ENCODE peak calls at places on chromosomes 11 and 22, in nine cellular contexts. V, U, Z, E, S, N, I, C and K are unnamed samples.

GRCh38 chr11:80157447-80157846 is 716.6 kb upstream of the TENM4 start:
- DNase-seq in V (no peak), U (no peak), Z (no peak), E (no peak), S (no peak), N (no peak), I (no peak), C (no peak), K (no peak)

GRCh38 chr11:73141309-73142127 is 600 bp downstream of the FCHSD2 start:
- DNase-seq in V (peak), U (peak), Z (peak), E (peak), S (peak), N (peak), I (peak), C (peak), K (peak)

GRCh38 chr11:13289081-13289480 is 11.5 kb downstream of the BMAL1 start:
- DNase-seq in V (peak), U (peak), Z (no peak), E (no peak), S (no peak), N (peak), I (no peak), C (no peak), K (peak)

GRCh38 chr11:62792193-62792575 is 378 bp upstream of the TMEM223 start:
- DNase-seq in V (peak), U (peak), Z (no peak), E (no peak), S (peak), N (no peak), I (peak), C (peak), K (no peak)

GRCh38 chr11:111761056-111761455 is 5.1 kb downstream of the PPP2R1B start:
- DNase-seq in V (no peak), U (no peak), Z (no peak), E (no peak), S (no peak), N (no peak), I (no peak), C (no peak), K (no peak)

GRCh38 chr11:57792060-57792541 is 30.5 kb downstream of the CTNND1 start:
- DNase-seq in V (peak), U (no peak), Z (peak), E (peak), S (no peak), N (no peak), I (peak), C (peak), K (peak)

GRCh38 chr22:45696227-45696626 is 24.6 kb downstream of the ATXN10 start:
- DNase-seq in V (no peak), U (no peak), Z (peak), E (no peak), S (no peak), N (no peak), I (no peak), C (peak), K (no peak)

GRCh38 chr11:117664897-117665296 is 132.1 kb downstream of the DSCAML1 start:
- DNase-seq in V (no peak), U (no peak), Z (no peak), E (no peak), S (no peak), N (no peak), I (peak), C (no peak), K (no peak)

GRCh38 chr11:111974451-111974850 is 37.3 kb downstream of the DIXDC1 start:
- DNase-seq in V (no peak), U (no peak), Z (no peak), E (no peak), S (no peak), N (no peak), I (no peak), C (no peak), K (peak)

GRCh38 chr11:17691550-17691949 is 27.8 kb upstream of the MYOD1 start:
- DNase-seq in V (no peak), U (no peak), Z (no peak), E (no peak), S (no peak), N (no peak), I (no peak), C (no peak), K (no peak)

GRCh38 chr22:45777046-45777851 is 105.6 kb downstream of the ATXN10 start:
- DNase-seq in V (peak), U (no peak), Z (no peak), E (no peak), S (no peak), N (peak), I (no peak), C (no peak), K (peak)

GRCh38 chr22:41217553-41218157 is 12.5 kb downstream of the L3MBTL2 start:
- DNase-seq in V (peak), U (no peak), Z (peak), E (peak), S (peak), N (peak), I (peak), C (no peak), K (peak)

GRCh38 chr11:129705341-129705740 is 110.3 kb upstream of the TMEM45B start:
- DNase-seq in V (no peak), U (no peak), Z (no peak), E (peak), S (no peak), N (no peak), I (no peak), C (no peak), K (no peak)

GRCh38 chr11:74091549-74091948 is 79.3 kb downstream of the C2CD3 start:
- DNase-seq in V (no peak), U (no peak), Z (no peak), E (no peak), S (no peak), N (no peak), I (no peak), C (no peak), K (no peak)

GRCh38 chr11:126267650-126268049 is 1.0 kb downstream of the SRPRA start:
- DNase-seq in V (no peak), U (no peak), Z (no peak), E (no peak), S (no peak), N (no peak), I (no peak), C (no peak), K (peak)

GRCh38 chr11:62948765-62949320 is 27.7 kb upstream of the CHRM1 start:
- DNase-seq in V (no peak), U (no peak), Z (no peak), E (no peak), S (no peak), N (no peak), I (no peak), C (no peak), K (no peak)

GRCh38 chr11:65180877-65181568 is 705 bp upstream of the CAPN1 start:
- DNase-seq in V (peak), U (peak), Z (peak), E (peak), S (peak), N (peak), I (peak), C (peak), K (peak)

GRCh38 chr11:24198458-24198857 is 298.4 kb upstream of the LUZP2 start:
- DNase-seq in V (peak), U (no peak), Z (no peak), E (no peak), S (no peak), N (no peak), I (no peak), C (no peak), K (peak)

GRCh38 chr11:61947486-61948210 is 2.5 kb upstream of the BEST1 start:
- DNase-seq in V (peak), U (peak), Z (peak), E (peak), S (peak), N (peak), I (peak), C (no peak), K (peak)

GRCh38 chr11:71251761-71252433 is 480 bp downstream of the SHANK2 start:
- DNase-seq in V (no peak), U (peak), Z (peak), E (no peak), S (peak), N (no peak), I (peak), C (peak), K (no peak)

GRCh38 chr22:32754413-32755041 is 47.0 kb upstream of the TIMP3 start:
- DNase-seq in V (peak), U (no peak), Z (no peak), E (peak), S (no peak), N (peak), I (peak), C (no peak), K (peak)

GRCh38 chr11:61978703-61979661 is 11.5 kb upstream of the FTH1 start:
- DNase-seq in V (peak), U (no peak), Z (no peak), E (no peak), S (no peak), N (peak), I (no peak), C (no peak), K (peak)

GRCh38 chr11:125188021-125188420 is 23.5 kb downstream of the PKNOX2 start:
- DNase-seq in V (peak), U (no peak), Z (no peak), E (no peak), S (no peak), N (no peak), I (no peak), C (no peak), K (no peak)

GRCh38 chr11:69563306-69563705 is 77.7 kb upstream of the CCND1 start:
- DNase-seq in V (no peak), U (no peak), Z (no peak), E (no peak), S (no peak), N (no peak), I (no peak), C (no peak), K (no peak)

GRCh38 chr11:58923300-58923788 is 15.9 kb upstream of the GLYATL1 start:
- DNase-seq in V (peak), U (peak), Z (peak), E (peak), S (no peak), N (peak), I (peak), C (no peak), K (peak)

GRCh38 chr22:27561301-27561820 is 240.2 kb downstream of the MN1 start:
- DNase-seq in V (no peak), U (no peak), Z (no peak), E (no peak), S (no peak), N (peak), I (no peak), C (no peak), K (no peak)

GRCh38 chr11:69699213-69699612 is 4.6 kb downstream of the FGF19 start:
- DNase-seq in V (no peak), U (no peak), Z (no peak), E (no peak), S (peak), N (no peak), I (no peak), C (no peak), K (peak)

GRCh38 chr11:134342572-134343340 is 11.0 kb downstream of the GLB1L2 start:
- DNase-seq in V (no peak), U (no peak), Z (no peak), E (no peak), S (no peak), N (no peak), I (no peak), C (no peak), K (no peak)

GRCh38 chr11:36352919-36353318 is 56.8 kb downstream of the PRR5L start:
- DNase-seq in V (no peak), U (no peak), Z (no peak), E (no peak), S (no peak), N (no peak), I (no peak), C (no peak), K (no peak)

GRCh38 chr11:15107730-15108515 is 6.8 kb upstream of the INSC start:
- DNase-seq in V (peak), U (no peak), Z (peak), E (no peak), S (no peak), N (no peak), I (no peak), C (no peak), K (no peak)

GRCh38 chr11:67375320-67376021 is 2.1 kb upstream of the CLCF1 start:
- DNase-seq in V (no peak), U (no peak), Z (no peak), E (no peak), S (no peak), N (no peak), I (no peak), C (no peak), K (no peak)

GRCh38 chr22:37999640-38000272 is 15.4 kb upstream of the SOX10 start:
- DNase-seq in V (peak), U (no peak), Z (peak), E (no peak), S (peak), N (peak), I (no peak), C (no peak), K (peak)

GRCh38 chr11:64633555-64634159 is 42.6 kb downstream of the SLC22A12 start:
- DNase-seq in V (no peak), U (no peak), Z (no peak), E (no peak), S (no peak), N (no peak), I (no peak), C (no peak), K (no peak)

GRCh38 chr22:30289980-30290313 is 642 bp upstream of the CASTOR1 start:
- DNase-seq in V (no peak), U (no peak), Z (no peak), E (no peak), S (no peak), N (no peak), I (no peak), C (no peak), K (no peak)

GRCh38 chr22:30290679-30291333 is 1.5 kb upstream of the CASTOR1 start:
- DNase-seq in V (peak), U (peak), Z (peak), E (peak), S (peak), N (peak), I (peak), C (no peak), K (peak)

GRCh38 chr22:30291334-30291892 is 2.1 kb upstream of the CASTOR1 start:
- DNase-seq in V (no peak), U (no peak), Z (no peak), E (no peak), S (no peak), N (no peak), I (no peak), C (no peak), K (no peak)

GRCh38 chr22:30289126-30289979 is at the start of gene CASTOR1:
- DNase-seq in V (peak), U (peak), Z (peak), E (peak), S (peak), N (peak), I (peak), C (peak), K (peak)

DNA sequence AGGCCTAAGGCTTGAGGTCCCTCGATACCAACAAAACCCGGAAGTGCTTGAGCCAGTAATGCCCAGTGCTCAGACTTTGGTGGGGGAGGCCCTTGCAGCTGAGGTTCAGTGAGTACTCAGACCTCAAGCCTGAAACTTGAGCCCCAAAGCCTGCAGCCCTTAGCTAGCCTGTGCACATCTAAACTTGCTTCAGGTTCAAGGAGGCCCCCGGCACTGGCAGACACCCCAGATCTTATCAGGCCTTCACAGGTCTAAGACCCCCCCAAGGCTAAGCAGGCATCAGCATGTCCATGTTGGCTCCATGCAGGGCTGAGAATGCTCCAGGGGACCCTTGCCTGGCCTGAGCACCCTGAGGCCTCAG is 993 bp upstream of the CASTOR1 start:
- DNase-seq in V (no peak), U (no peak), Z (peak), E (no peak), S (no peak), N (no peak), I (no peak), C (no peak), K (peak)
- H3K4me3 ChIP-seq in V (no peak), U (no peak), Z (peak), E (no peak), S (no peak), N (no peak), I (no peak), C (peak), K (no peak)

GRCh38 chr11:34356918-34357645 is 728 bp downstream of the ABTB2 start:
- DNase-seq in V (peak), U (peak), Z (peak), E (peak), S (peak), N (peak), I (peak), C (peak), K (peak)
- TF ChIP-seq CTCF in V (no peak), U (peak), Z (peak), E (no peak), S (no peak), N (peak), I (no peak), C (no peak), K (peak)

GRCh38 chr11:11980841-11981308 is 27.6 kb downstream of the DKK3 start:
- DNase-seq in V (peak), U (no peak), Z (no peak), E (no peak), S (no peak), N (no peak), I (no peak), C (no peak), K (peak)
- H3K4me3 ChIP-seq in V (no peak), U (no peak), Z (no peak), E (no peak), S (no peak), N (no peak), I (no peak), C (no peak), K (no peak)

GRCh38 chr11:820655-821512 is 2.2 kb downstream of the PNPLA2 start:
- DNase-seq in V (no peak), U (no peak), Z (no peak), E (peak), S (no peak), N (peak), I (peak), C (no peak), K (no peak)

GRCh38 chr11:819943-820649 is 1.4 kb downstream of the PNPLA2 start:
- DNase-seq in V (peak), U (peak), Z (peak), E (peak), S (peak), N (peak), I (peak), C (peak), K (peak)

GRCh38 chr11:821513-822371 is 3.0 kb downstream of the PNPLA2 start:
- DNase-seq in V (no peak), U (no peak), Z (no peak), E (no peak), S (no peak), N (no peak), I (no peak), C (no peak), K (no peak)

GRCh38 chr11:818396-819128 is at the start of gene PNPLA2:
- DNase-seq in V (no peak), U (no peak), Z (no peak), E (no peak), S (no peak), N (peak), I (peak), C (no peak), K (no peak)

DNA sequence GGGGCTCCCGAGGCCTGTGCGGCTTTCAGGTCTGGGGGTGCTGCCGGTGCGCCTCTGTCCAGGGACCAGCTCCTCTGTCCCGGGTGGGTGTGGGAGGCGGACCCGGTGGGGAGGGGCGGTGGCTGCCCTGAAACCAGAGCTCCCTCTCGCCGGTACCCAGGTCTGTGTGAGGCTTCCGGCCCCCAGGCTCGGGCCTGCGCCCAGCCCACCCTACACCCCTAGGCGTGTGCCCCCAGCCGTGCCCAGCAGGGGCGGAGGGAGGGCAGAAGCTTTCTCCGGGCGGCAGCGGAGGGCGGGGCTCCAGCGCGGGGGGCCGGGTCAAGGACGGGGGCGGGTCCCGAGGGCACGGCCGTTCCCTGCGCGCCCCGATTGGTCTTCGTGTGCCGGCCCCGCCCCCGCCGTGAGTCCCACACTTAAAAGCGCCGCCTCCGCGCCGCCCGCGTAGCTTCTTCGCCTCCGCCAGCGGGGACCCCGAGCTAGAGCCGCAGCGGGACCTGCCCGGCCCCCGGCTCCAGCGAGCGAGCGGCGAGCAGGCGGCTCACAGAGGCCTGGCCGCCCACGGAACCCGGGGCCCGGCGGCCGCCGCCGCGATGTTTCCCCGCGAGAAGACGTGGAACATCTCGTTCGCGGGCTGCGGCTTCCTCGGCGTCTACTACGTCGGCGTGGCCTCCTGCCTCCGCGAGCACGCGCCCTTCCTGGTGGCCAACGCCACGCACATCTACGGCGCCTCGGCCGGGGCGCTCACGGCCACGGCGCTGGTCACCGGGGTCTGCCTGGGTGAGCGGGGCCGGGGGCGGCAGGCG is 616 bp downstream of the PNPLA2 start:
- DNase-seq in V (peak), U (peak), Z (peak), E (peak), S (peak), N (peak), I (peak), C (peak), K (peak)
- TF ChIP-seq CTCF in V (no peak), U (no peak), Z (no peak), E (no peak), S (no peak), N (peak), I (peak), C (no peak), K (no peak)

DNA sequence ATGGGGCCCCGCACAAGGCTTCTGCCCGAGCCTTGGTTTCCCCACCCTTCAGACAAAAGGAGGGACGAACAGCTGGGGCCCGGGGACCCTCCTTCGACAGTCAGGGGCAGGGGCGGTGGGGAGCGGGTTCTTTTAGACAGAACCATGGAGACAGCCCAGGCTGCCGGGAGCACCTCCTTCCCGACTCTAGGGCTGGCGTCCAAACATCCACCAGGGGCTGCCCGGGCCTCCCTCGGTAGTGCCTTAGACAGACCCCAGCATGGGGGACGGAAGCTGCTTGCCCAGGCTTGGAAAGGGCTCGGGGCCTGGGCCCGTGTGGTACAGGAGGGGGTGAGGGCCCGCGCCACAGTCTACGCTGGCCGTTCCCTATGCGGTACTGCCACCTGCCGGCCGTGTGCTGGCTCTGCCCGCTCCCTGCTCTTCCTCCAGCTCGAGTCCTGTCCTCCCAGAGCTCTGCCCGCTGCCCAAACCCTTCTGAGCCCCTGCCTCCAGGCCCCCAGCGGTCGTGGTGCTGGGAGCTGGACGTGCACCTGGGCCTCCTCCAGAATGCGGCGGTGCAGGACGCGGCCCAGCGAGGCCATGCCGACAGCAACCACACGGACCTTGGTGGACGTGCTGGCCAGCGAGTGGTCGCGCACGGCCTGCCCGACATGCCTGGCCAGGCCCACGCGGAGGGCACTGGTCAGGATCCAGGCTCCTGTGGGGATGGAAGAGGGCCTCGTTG is 20.1 kb downstream of the TSSC4 start:
- DNase-seq in V (peak), U (peak), Z (peak), E (no peak), S (peak), N (peak), I (peak), C (peak), K (peak)
- H3K4me3 ChIP-seq in V (no peak), U (no peak), Z (no peak), E (no peak), S (no peak), N (no peak), I (peak), C (no peak), K (no peak)